ENCODE peak calls at places on chromosomes 5 and 9, in four cellular contexts. S is mammary epithelial cell, A is kidney, O is fibroblast of lung. F is an unnamed sample.

GRCh38 chr9:72280913-72281500 is 84.0 kb downstream of the ZFAND5 start:
- DNase-seq in S (peak; percentile 50), A (peak; percentile 80), O (peak; percentile 54), F (peak; percentile 72)

GRCh38 chr9:33132249-33132772 is 34.8 kb downstream of the B4GALT1 start:
- DNase-seq in S (peak; percentile 81), A (no peak), O (peak; percentile 90), F (no peak)

GRCh38 chr9:127970401-127971313 is 10.1 kb downstream of the EEIG1 start:
- DNase-seq in S (peak; percentile 58), A (peak; percentile 68), O (no peak), F (no peak)

GRCh38 chr9:68827833-68828744 is 123.0 kb downstream of the PIP5K1B start:
- DNase-seq in S (no peak), A (no peak), O (no peak), F (no peak)

GRCh38 chr5:15598294-15598902 is 98.4 kb downstream of the FBXL7 start:
- DNase-seq in S (peak; percentile 4), A (no peak), O (no peak), F (no peak)

GRCh38 chr9:22307013-22307711 is 139.5 kb upstream of the DMRTA1 start:
- DNase-seq in S (peak; percentile 50), A (no peak), O (peak; percentile 76), F (no peak)

GRCh38 chr9:114276908-114277821 is 45.7 kb upstream of the ORM1 start:
- DNase-seq in S (peak; percentile 69), A (peak; percentile 48), O (peak; percentile 98), F (peak; percentile 30)

GRCh38 chr9:115008536-115008935 is 78.1 kb upstream of the TNFSF8 start:
- DNase-seq in S (peak; percentile 85), A (no peak), O (peak; percentile 97), F (no peak)

GRCh38 chr5:59328801-59329296 is 564.7 kb downstream of the PDE4D start:
- DNase-seq in S (peak; percentile 25), A (peak; percentile 41), O (peak; percentile 87), F (peak; percentile 20)

GRCh38 chr5:141941779-141942178 is 16.2 kb downstream of the PCDH12 start:
- DNase-seq in S (no peak), A (no peak), O (no peak), F (no peak)

DNA sequence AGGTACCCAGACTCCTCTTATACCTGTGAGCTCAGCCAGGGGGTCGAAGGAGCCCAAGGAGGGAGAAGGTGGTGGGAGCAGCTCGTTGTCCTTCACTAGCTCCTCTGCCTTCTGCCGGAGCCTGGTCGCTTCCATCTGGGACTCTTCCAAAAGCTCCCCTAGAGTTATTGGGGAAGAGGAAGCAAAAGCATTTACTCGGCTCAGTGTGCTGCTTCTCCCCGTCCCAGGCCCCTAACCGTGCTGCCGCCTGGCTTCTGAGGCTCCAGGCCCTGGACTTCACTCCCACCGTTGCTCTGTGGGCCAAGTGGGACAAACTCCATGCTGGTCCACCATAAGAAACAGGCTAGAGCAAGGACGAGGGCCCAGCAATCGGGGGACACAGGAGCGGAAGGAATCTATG is 17.2 kb downstream of the TNIP1 start:
- DNase-seq in S (no peak), A (no peak), O (peak; percentile 40), F (no peak)
- H3K4me1 ChIP-seq in S (peaks cover 13% of the 10 kb centered on the region), A (peaks cover 79% of the 10 kb centered on the region), O (peaks cover 27% of the 10 kb centered on the region), F (peaks cover 76% of the 10 kb centered on the region)

DNA sequence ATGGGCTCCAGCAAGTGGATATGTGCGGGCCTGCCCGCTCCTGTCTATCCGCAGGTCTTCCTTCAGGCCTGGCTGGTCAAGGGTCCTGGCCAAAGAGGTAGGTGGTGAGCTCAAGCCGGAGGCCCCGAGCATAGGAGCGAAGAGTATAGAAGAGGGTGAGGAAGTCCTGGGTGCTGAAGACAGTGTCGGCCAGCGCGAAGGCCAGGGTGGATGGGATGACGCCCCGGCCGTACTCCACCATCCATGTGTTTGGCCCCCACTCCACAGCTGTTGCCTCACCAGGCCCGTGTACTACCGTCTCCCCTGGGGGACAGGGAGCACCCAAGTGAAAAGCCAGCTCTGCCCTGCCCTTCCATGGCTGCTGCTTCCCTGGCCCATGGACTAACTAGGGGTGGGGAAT is 2.0 kb downstream of the SIGMAR1 start:
- DNase-seq in S (no peak), A (no peak), O (no peak), F (no peak)
- H3K4me3 ChIP-seq in S (no peak overlapping the region), A (no peak overlapping the region), O (no peak overlapping the region), F (no peak overlapping the region)

GRCh38 chr5:151106509-151106908 is 25.7 kb upstream of the TNIP1 start:
- DNase-seq in S (no peak), A (no peak), O (no peak), F (no peak)

GRCh38 chr5:151106073-151106472 is 25.2 kb upstream of the TNIP1 start:
- DNase-seq in S (no peak), A (no peak), O (no peak), F (no peak)

GRCh38 chr5:151105561-151105960 is 24.7 kb upstream of the TNIP1 start:
- DNase-seq in S (no peak), A (no peak), O (no peak), F (no peak)

GRCh38 chr5:151107084-151107483 is 26.2 kb upstream of the TNIP1 start:
- DNase-seq in S (no peak), A (no peak), O (no peak), F (no peak)

DNA sequence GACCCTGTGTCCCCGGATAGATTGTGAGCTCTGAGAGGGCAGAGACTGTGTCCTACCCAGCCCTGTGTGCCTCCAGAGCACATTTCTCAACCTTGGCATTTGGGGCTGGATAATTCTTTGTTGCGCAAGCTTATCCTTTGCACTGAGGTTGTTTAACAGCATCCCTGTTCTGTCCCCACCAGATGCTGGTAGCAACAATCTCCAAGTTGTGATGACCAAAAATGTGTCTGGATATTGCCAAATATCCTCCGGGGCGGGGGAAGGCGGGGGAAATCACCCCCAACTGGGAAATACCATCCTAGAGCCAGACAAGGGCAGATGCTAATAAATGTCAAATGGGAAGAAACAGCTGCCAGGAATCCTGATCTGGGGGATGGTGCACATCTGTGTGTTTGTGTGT is 24.0 kb upstream of the TNIP1 start:
- DNase-seq in S (no peak), A (peak; percentile 81), O (no peak), F (no peak)
- H3K27ac ChIP-seq in S (no peak overlapping the region), A (no peak overlapping the region), O (peak overlapping the region; percentile 44), F (no peak overlapping the region)

GRCh38 chr9:94919376-94920098 is 193.0 kb downstream of the AOPEP start:
- DNase-seq in S (peak; percentile 92), A (no peak), O (peak; percentile 87), F (no peak)

GRCh38 chr9:94915476-94916450 is 189.3 kb downstream of the AOPEP start:
- DNase-seq in S (no peak), A (no peak), O (no peak), F (no peak)

GRCh38 chr9:94918038-94918753 is 191.7 kb downstream of the AOPEP start:
- DNase-seq in S (no peak), A (no peak), O (no peak), F (no peak)

GRCh38 chr9:94913550-94913949 is 187.1 kb downstream of the AOPEP start:
- DNase-seq in S (no peak), A (no peak), O (no peak), F (no peak)

GRCh38 chr9:94916956-94917355 is 190.5 kb downstream of the AOPEP start:
- DNase-seq in S (peak; percentile 41), A (no peak), O (no peak), F (no peak)
- H3K4me1 ChIP-seq in S (peaks cover 67% of the 10 kb centered on the region), A (peaks cover 9% of the 10 kb centered on the region), O (peaks cover 30% of the 10 kb centered on the region), F (peaks cover 43% of the 10 kb centered on the region)

GRCh38 chr9:137531099-137531765 is 19.0 kb downstream of the PNPLA7 start:
- DNase-seq in S (no peak), A (peak; percentile 39), O (no peak), F (no peak)

GRCh38 chr9:137538058-137538457 is 12.1 kb downstream of the PNPLA7 start:
- DNase-seq in S (no peak), A (no peak), O (no peak), F (no peak)

GRCh38 chr9:137535120-137535428 is 15.1 kb downstream of the PNPLA7 start:
- DNase-seq in S (no peak), A (no peak), O (no peak), F (no peak)

GRCh38 chr9:137534256-137535119 is 15.7 kb downstream of the PNPLA7 start:
- DNase-seq in S (peak; percentile 32), A (no peak), O (peak; percentile 55), F (peak; percentile 21)
- H3K4me3 ChIP-seq in S (no peak overlapping the region), A (no peak overlapping the region), O (no peak overlapping the region), F (no peak overlapping the region)

GRCh38 chr9:96680812-96681499 is 25.8 kb upstream of the PRXL2C start:
- DNase-seq in S (no peak), A (no peak), O (no peak), F (no peak)
- H3K27ac ChIP-seq in S (no peak overlapping the region), A (no peak overlapping the region), O (no peak overlapping the region), F (no peak overlapping the region)

DNA sequence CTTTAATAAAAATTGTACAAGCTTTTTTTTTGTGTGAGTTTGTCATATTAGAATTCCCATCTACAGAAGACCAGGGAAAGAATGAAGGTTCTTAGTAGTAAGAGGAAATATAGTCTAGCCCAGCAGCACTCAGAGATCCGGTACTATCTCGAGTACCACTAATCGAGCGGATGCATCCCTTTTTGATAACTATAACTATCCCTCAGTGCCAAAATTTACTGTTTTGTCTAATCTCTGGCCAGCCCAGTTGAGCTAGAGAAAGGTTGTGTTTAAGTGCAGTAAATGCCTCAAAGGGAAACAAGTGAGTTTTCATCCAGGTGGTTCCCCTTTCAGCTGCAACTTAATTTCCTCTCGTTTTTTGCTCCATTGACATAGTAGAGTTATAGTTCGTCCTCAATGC is 146.7 kb downstream of the GPBP1 start:
- DNase-seq in S (no peak), A (no peak), O (no peak), F (no peak)
- H3K4me1 ChIP-seq in S (no peaks in the 10 kb centered on the region), A (no peaks in the 10 kb centered on the region), O (peaks cover 15% of the 10 kb centered on the region), F (no peaks in the 10 kb centered on the region)

GRCh38 chr5:149543361-149544198 is 7.7 kb downstream of the CSNK1A1 start:
- DNase-seq in S (no peak), A (no peak), O (no peak), F (no peak)
- H3K4me3 ChIP-seq in S (no peak overlapping the region), A (no peak overlapping the region), O (no peak overlapping the region), F (no peak overlapping the region)

GRCh38 chr5:33242264-33242663 is 198.5 kb upstream of the TARS1 start:
- DNase-seq in S (no peak), A (no peak), O (no peak), F (no peak)

GRCh38 chr5:33237471-33237870 is 203.3 kb upstream of the TARS1 start:
- DNase-seq in S (peak; percentile 6), A (no peak), O (no peak), F (no peak)

GRCh38 chr5:33238826-33239670 is 201.7 kb upstream of the TARS1 start:
- DNase-seq in S (peak; percentile 3), A (no peak), O (peak; percentile 15), F (no peak)

GRCh38 chr5:33241826-33242225 is 198.9 kb upstream of the TARS1 start:
- DNase-seq in S (no peak), A (no peak), O (no peak), F (no peak)

DNA sequence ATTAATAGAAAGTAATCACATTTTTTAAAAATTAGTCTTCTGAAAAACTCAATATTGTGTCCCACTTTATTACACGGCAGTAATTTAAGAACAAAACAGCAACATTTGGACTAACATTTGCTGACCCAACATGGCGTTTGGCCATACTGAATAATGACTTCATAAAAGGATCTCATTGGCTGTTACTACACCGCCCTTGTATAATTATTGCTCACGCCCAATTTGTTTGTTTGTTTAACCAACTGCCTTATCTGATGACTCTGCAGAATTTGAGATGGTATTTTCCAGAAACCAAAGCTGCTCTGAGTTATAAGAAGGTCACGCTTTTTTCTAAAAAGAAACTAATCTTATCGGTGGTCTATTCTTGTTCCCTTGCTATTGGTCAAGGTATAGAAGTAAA is 200.2 kb upstream of the TARS1 start:
- DNase-seq in S (no peak), A (no peak), O (no peak), F (no peak)
- H3K27ac ChIP-seq in S (no peak overlapping the region), A (no peak overlapping the region), O (no peak overlapping the region), F (no peak overlapping the region)

GRCh38 chr9:91817493-91818225 is 132.4 kb downstream of the ROR2 start:
- DNase-seq in S (no peak), A (no peak), O (peak; percentile 60), F (no peak)
- H3K4me1 ChIP-seq in S (no peaks in the 10 kb centered on the region), A (no peaks in the 10 kb centered on the region), O (peaks cover 9% of the 10 kb centered on the region), F (no peaks in the 10 kb centered on the region)

F was measured in heart left ventricle.